ENCODE peak calls at places on chromosomes 7 and 10, in four cellular contexts. One of them, this sample, is unnamed.

GRCh38 chr7:27709137-27710075 is 30.6 kb upstream of the TAX1BP1 start:
- DNase-seq in HepG2: no peak
- DNase-seq in GM12891: no peak
- DNase-seq in K562: no peak
- DNase-seq in this sample: no peak

GRCh38 chr7:73827568-73828106 is 3.2 kb upstream of the CLDN4 start:
- DNase-seq in GM12891: no peak
- DNase-seq in K562: peak; percentile 63
- DNase-seq in HepG2: no peak
- DNase-seq in this sample: no peak

GRCh38 chr7:85030893-85031292 is 156.0 kb downstream of the SEMA3D start:
- DNase-seq in K562: peak; percentile 20
- DNase-seq in HepG2: peak; percentile 5
- DNase-seq in GM12891: no peak
- DNase-seq in this sample: no peak

GRCh38 chr7:2971914-2972530 is 71.6 kb downstream of the CARD11 start:
- DNase-seq in HepG2: no peak
- DNase-seq in K562: no peak
- DNase-seq in GM12891: no peak
- DNase-seq in this sample: no peak

GRCh38 chr10:34280599-34281374 is 534.3 kb downstream of the PARD3 start:
- DNase-seq in GM12891: no peak
- DNase-seq in HepG2: peak; percentile 29
- DNase-seq in K562: no peak
- DNase-seq in this sample: no peak

GRCh38 chr10:97820305-97820704 is 29.3 kb upstream of the GOLGA7B start:
- DNase-seq in HepG2: no peak
- DNase-seq in GM12891: no peak
- DNase-seq in K562: no peak
- DNase-seq in this sample: no peak

GRCh38 chr7:129649128-129649690 is 37.7 kb downstream of the NRF1 start:
- DNase-seq in GM12891: no peak
- DNase-seq in K562: no peak
- DNase-seq in HepG2: no peak
- DNase-seq in this sample: no peak

GRCh38 chr7:1936006-1936310 is 265.9 kb downstream of the ELFN1 start:
- DNase-seq in K562: no peak
- DNase-seq in HepG2: no peak
- DNase-seq in GM12891: no peak
- DNase-seq in this sample: no peak

GRCh38 chr7:116953727-116954442 is 584 bp downstream of the ST7 start:
- DNase-seq in GM12891: peak; percentile 26
- DNase-seq in K562: peak; percentile 84
- DNase-seq in HepG2: peak; percentile 84
- DNase-seq in this sample: peak; percentile 28

GRCh38 chr7:116954443-116954838 is 1.1 kb downstream of the ST7 start:
- DNase-seq in K562: no peak
- DNase-seq in GM12891: no peak
- DNase-seq in HepG2: no peak
- DNase-seq in this sample: no peak

GRCh38 chr7:116952640-116953371 is 495 bp upstream of the ST7 start:
- DNase-seq in HepG2: peak; percentile 62
- DNase-seq in GM12891: no peak
- DNase-seq in K562: no peak
- DNase-seq in this sample: no peak

GRCh38 chr7:116951366-116952292 is 1.7 kb upstream of the ST7 start:
- DNase-seq in GM12891: no peak
- DNase-seq in K562: peak; percentile 76
- DNase-seq in HepG2: peak; percentile 69
- DNase-seq in this sample: no peak

GRCh38 chr7:116953372-116953726 is at the start of gene ST7:
- DNase-seq in GM12891: peak; percentile 29
- DNase-seq in HepG2: peak; percentile 50
- DNase-seq in K562: peak; percentile 64
- DNase-seq in this sample: peak; percentile 31
- TF ChIP-seq POLR2A in GM12891: peak; percentile 75
- TF ChIP-seq POLR2A in HepG2: peak; percentile 58
- TF ChIP-seq POLR2A in K562: peak; percentile 85
- TF ChIP-seq POLR2A in this sample: peak; percentile 63

DNA sequence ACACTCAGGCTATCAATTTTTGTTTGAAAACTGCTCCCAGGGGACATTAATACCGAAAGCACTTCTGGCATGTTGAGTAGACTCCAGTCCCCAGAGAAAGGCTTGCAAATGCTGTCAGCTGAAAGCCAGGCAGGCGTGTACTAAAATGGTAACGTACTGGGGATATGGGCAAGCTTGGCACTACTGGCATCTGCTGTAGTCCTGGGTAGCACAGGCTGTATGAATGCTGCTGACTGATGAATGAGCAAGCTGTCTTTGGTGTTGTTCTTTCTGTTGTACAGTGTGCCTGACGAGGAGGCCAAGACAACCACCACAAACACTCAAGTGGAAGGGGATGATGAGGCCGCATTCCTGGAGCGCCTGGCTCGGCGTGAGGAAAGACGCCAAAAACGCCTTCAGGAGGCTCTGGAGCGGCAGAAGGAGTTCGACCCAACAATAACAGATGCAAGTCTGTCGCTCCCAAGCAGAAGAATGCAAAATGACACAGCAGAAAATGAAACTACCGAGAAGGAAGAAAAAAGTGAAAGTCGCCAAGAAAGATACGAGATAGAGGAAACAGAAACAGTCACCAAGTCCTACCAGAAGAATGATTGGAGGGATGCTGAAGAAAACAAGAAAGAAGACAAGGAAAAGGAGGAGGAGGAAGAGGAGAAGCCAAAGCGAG is 53.5 kb upstream of the AGBL3 start:
- DNase-seq in K562: no peak
- DNase-seq in GM12891: no peak
- DNase-seq in HepG2: no peak
- DNase-seq in this sample: no peak
- TF ChIP-seq POLR2AphosphoS5 in K562: no peak
- TF ChIP-seq POLR2AphosphoS5 in GM12891: no peak
- TF ChIP-seq POLR2AphosphoS5 in HepG2: no peak
- TF ChIP-seq POLR2AphosphoS5 in this sample: no peak

DNA sequence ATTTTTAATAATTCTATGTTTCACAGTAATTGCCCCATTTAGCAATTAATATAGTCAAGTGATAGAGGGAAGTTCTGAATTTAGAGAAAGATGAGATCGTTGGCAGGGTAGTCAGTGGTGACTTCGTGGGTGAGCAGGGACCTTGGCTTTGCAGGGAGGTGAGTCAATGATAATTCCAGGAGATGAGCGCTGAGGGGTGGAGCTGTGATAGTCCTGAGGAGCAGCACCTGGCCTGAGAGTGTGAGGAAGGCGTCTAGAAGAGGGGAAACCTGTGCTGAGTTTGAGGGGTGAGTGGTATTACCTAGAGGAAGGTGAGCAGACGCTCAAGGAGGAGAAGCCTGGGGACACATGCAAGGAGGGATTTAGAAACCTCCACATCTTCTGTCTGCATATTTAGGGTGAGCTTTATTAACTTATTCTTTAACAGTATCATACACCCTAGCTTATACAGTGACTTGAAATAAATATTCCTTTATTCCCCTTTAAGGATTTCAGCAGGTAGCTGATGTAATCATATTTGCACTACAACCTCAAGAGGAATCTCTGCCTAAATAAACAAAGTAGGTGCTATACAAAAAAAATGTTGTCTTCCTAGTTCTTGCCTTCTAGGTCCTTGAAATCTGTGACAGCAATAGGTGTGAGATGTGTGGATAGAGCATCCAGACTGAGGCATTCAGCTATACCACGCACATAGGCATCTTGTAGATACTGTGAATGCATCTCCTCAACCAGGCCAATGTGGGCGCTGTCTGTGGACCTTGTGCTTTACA is 2.1 kb upstream of the TRIL start:
- DNase-seq in GM12891: no peak
- DNase-seq in HepG2: no peak
- DNase-seq in K562: no peak
- DNase-seq in this sample: no peak
- TF ChIP-seq TAF1 in GM12891: no peak
- TF ChIP-seq TAF1 in HepG2: no peak
- TF ChIP-seq TAF1 in K562: no peak
- TF ChIP-seq TAF1 in this sample: no peak

DNA sequence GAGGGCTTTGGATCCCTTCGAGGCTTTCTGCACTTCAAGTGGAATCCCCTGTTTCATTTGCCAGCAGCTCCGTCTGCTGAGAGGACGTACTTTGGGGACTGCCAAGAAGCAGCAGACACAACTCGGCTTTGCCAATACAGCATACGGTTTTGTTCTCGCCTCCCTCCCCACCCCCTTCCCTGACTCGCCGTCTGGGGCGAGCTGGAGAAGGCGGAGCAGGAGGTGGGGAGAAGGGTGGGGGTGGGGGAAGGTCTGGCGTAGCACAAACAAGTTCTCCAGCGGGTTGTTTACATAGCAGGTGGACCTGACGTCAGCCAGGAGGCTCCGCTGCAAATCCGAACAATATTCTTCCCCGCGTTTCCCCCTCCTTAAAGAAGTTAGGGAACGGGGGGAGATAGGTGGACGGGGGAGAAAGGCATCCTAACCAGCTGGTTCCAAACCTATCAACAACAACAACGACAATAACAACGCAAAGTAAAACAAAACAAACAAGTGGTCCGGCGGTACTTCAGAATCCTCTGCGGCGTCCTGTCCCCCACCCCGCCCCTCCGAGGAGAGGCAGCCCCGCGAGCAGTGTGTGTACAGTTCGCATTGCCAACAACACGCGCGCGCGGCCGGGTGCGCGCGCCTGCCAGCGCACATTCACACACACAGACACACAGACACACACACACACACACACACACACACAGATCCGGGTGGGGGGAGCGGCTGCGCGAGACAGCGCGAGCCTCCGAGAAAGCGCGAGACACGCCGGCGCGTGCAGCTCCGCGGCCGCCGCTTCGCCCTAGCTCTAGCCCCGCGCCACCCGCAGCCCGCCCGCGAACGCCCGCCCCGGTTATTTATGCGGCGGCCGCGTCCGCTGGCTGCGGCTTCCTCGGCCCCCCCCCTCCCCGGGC is 167.0 kb upstream of the PPP1R3A start:
- DNase-seq in GM12891: no peak
- DNase-seq in K562: no peak
- DNase-seq in HepG2: no peak
- DNase-seq in this sample: peak; percentile 39
- TF ChIP-seq POLR2A in GM12891: no peak
- TF ChIP-seq POLR2A in K562: no peak
- TF ChIP-seq POLR2A in HepG2: no peak
- TF ChIP-seq POLR2A in this sample: no peak

GRCh38 chr10:123999956-124000615 is 93.3 kb downstream of the CHST15 start:
- DNase-seq in HepG2: no peak
- DNase-seq in K562: no peak
- DNase-seq in GM12891: peak; percentile 2
- DNase-seq in this sample: no peak
- TF ChIP-seq POLR2AphosphoS5 in HepG2: no peak
- TF ChIP-seq POLR2AphosphoS5 in K562: no peak
- TF ChIP-seq POLR2AphosphoS5 in GM12891: no peak
- TF ChIP-seq POLR2AphosphoS5 in this sample: no peak

GRCh38 chr7:137954614-137955013 is 47.3 kb downstream of the CREB3L2 start:
- DNase-seq in K562: no peak
- DNase-seq in GM12891: no peak
- DNase-seq in HepG2: no peak
- DNase-seq in this sample: no peak
- TF ChIP-seq TAF1 in K562: no peak
- TF ChIP-seq TAF1 in GM12891: no peak
- TF ChIP-seq TAF1 in HepG2: no peak
- TF ChIP-seq TAF1 in this sample: no peak

GRCh38 chr10:118047363-118047719 is 600 bp upstream of the RAB11FIP2 start:
- DNase-seq in K562: peak; percentile 8
- DNase-seq in HepG2: no peak
- DNase-seq in GM12891: no peak
- DNase-seq in this sample: no peak

GRCh38 chr10:118045154-118045841 is 1.4 kb downstream of the RAB11FIP2 start:
- DNase-seq in HepG2: no peak
- DNase-seq in K562: no peak
- DNase-seq in GM12891: no peak
- DNase-seq in this sample: no peak

GRCh38 chr10:118042827-118043242 is 3.9 kb downstream of the RAB11FIP2 start:
- DNase-seq in K562: no peak
- DNase-seq in HepG2: no peak
- DNase-seq in GM12891: no peak
- DNase-seq in this sample: no peak

GRCh38 chr10:118045842-118046490 is 775 bp downstream of the RAB11FIP2 start:
- DNase-seq in K562: no peak
- DNase-seq in GM12891: no peak
- DNase-seq in HepG2: peak; percentile 15
- DNase-seq in this sample: peak; percentile 3

GRCh38 chr10:118046491-118047362 is at the start of gene RAB11FIP2:
- DNase-seq in K562: peak; percentile 86
- DNase-seq in HepG2: peak; percentile 83
- DNase-seq in GM12891: peak; percentile 86
- DNase-seq in this sample: peak; percentile 80
- TF ChIP-seq POLR2A in K562: peak; percentile 60
- TF ChIP-seq POLR2A in HepG2: peak; percentile 64
- TF ChIP-seq POLR2A in GM12891: peak; percentile 69
- TF ChIP-seq POLR2A in this sample: peak; percentile 72

GRCh38 chr7:100071018-100071723 is 10.4 kb downstream of the ZNF3 start:
- DNase-seq in K562: no peak
- DNase-seq in GM12891: no peak
- DNase-seq in HepG2: no peak
- DNase-seq in this sample: no peak
- TF ChIP-seq POLR2AphosphoS5 in K562: peak; percentile 11
- TF ChIP-seq POLR2AphosphoS5 in GM12891: peak; percentile 65
- TF ChIP-seq POLR2AphosphoS5 in HepG2: peak; percentile 20
- TF ChIP-seq POLR2AphosphoS5 in this sample: peak; percentile 62

DNA sequence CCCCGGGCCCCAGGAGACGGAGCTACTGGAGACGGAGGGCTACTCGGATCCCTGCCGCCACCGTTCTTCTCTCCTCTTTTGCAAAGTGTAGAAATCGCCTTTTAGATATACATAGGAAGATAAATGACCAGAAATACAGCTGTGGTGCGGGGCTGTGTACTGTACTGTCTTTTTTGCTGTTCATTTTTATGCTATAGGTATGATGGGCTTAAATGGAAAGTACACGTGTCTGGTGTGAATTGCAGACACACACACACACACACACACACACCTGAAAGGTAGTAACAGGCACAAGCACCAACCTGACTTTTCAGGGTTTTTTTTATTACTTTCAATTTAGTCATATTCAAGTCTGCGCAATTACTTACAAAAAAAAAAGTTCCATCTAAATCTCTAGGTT is 834 bp downstream of the PTPRZ1 start:
- DNase-seq in K562: no peak
- DNase-seq in GM12891: no peak
- DNase-seq in HepG2: no peak
- DNase-seq in this sample: no peak
- TF ChIP-seq TAF1 in K562: no peak
- TF ChIP-seq TAF1 in GM12891: no peak
- TF ChIP-seq TAF1 in HepG2: no peak
- TF ChIP-seq TAF1 in this sample: no peak

This sample was measured in GM12892.